ENCODE peak calls at places on chromosomes 5 and 9, in six cellular contexts. B is psoas muscle; S is cardiac muscle cell; X is CD8-positive, alpha-beta memory T cell; K is fibroblast of mammary gland; A is transverse colon. W is an unnamed sample.

GRCh38 chr9:137619240-137620090 is 660 bp downstream of the EHMT1 start:
- DNase-seq in A (peak; percentile 46), S (peak; percentile 52), B (peak; percentile 44), X (peak; percentile 18), K (peak; percentile 49), W (peak; percentile 50)

GRCh38 chr5:158028349-158028748 is 169.4 kb upstream of the CLINT1 start:
- DNase-seq in K (no peak), S (no peak), A (peak; percentile 37), X (no peak), B (no peak), W (no peak)

GRCh38 chr9:99109522-99109921 is 4.6 kb downstream of the TGFBR1 start:
- DNase-seq in S (no peak), X (no peak), K (peak; percentile 85), A (no peak), B (no peak), W (peak; percentile 35)

GRCh38 chr9:125430161-125430485 is 168.5 kb downstream of the GAPVD1 start:
- DNase-seq in K (no peak), S (no peak), A (no peak), B (no peak), X (no peak), W (no peak)

GRCh38 chr9:70962761-70963445 is 158.5 kb downstream of the TRPM3 start:
- DNase-seq in A (no peak), S (no peak), K (peak; percentile 19), X (no peak), B (no peak), W (peak; percentile 17)

GRCh38 chr5:169160405-169160901 is 140.5 kb downstream of the SLIT3 start:
- DNase-seq in S (no peak), A (no peak), B (no peak), K (peak; percentile 60), X (no peak), W (peak; percentile 10)

GRCh38 chr5:40988761-40989510 is 79.6 kb downstream of the C7 start:
- DNase-seq in X (no peak), B (no peak), S (no peak), K (no peak), A (no peak), W (peak; percentile 84)

GRCh38 chr5:119191944-119192343 is 121.1 kb downstream of the DMXL1 start:
- DNase-seq in K (no peak), X (no peak), S (no peak), B (no peak), A (no peak), W (no peak)

GRCh38 chr9:78938821-78939220 is 632.9 kb upstream of the TLE4 start:
- DNase-seq in X (no peak), S (no peak), K (no peak), B (no peak), A (no peak), W (no peak)

GRCh38 chr9:17134843-17135577 is at the start of gene CNTLN:
- DNase-seq in X (peak; percentile 1), K (peak; percentile 90), S (peak; percentile 90), B (peak; percentile 95), A (peak; percentile 93), W (peak; percentile 79)

GRCh38 chr5:63963926-63964325 is 1.7 kb upstream of the HTR1A start:
- DNase-seq in B (no peak), A (no peak), X (no peak), K (no peak), S (no peak), W (no peak)

GRCh38 chr5:74767579-74767913 is 497 bp downstream of the NSA2 start:
- DNase-seq in B (no peak), S (peak; percentile 53), A (peak; percentile 25), X (no peak), K (peak; percentile 65), W (peak; percentile 57)

GRCh38 chr9:80811662-80812061 is 877.7 kb downstream of the TLE1 start:
- DNase-seq in X (no peak), K (no peak), B (no peak), S (peak; percentile 12), A (no peak), W (no peak)

GRCh38 chr5:168109441-168109840 is 182.0 kb upstream of the WWC1 start:
- DNase-seq in K (peak; percentile 49), S (no peak), B (no peak), A (no peak), X (no peak), W (no peak)

GRCh38 chr9:108272350-108272899 is 583.4 kb downstream of the ACTL7B start:
- DNase-seq in B (peak; percentile 41), A (peak; percentile 66), X (no peak), K (peak; percentile 69), S (peak; percentile 49), W (peak; percentile 60)

GRCh38 chr9:136668983-136669790 is 6.5 kb downstream of the EGFL7 start:
- DNase-seq in A (no peak), S (no peak), K (no peak), X (no peak), B (no peak), W (peak; percentile 37)

GRCh38 chr5:17763301-17763700 is 129.0 kb downstream of the TAF11L14 start:
- DNase-seq in X (no peak), B (no peak), K (peak; percentile 10), S (no peak), A (no peak), W (peak; percentile 57)

GRCh38 chr5:168317521-168318147 is 26.2 kb downstream of the WWC1 start:
- DNase-seq in B (no peak), A (no peak), K (peak; percentile 99), X (no peak), S (peak; percentile 58), W (peak; percentile 78)

GRCh38 chr5:10030219-10030831 is 219.4 kb downstream of the ATPSCKMT start:
- DNase-seq in X (no peak), B (no peak), A (peak; percentile 18), S (peak; percentile 39), K (peak; percentile 18), W (peak; percentile 78)

GRCh38 chr5:170907758-170908157 is 45.9 kb downstream of the RANBP17 start:
- DNase-seq in K (peak; percentile 85), S (no peak), X (no peak), B (no peak), A (no peak), W (peak; percentile 87)

GRCh38 chr5:78603636-78604175 is 44.9 kb downstream of the LHFPL2 start:
- DNase-seq in A (no peak), B (no peak), K (peak; percentile 67), X (no peak), S (no peak), W (no peak)

GRCh38 chr9:78677326-78677725 is 380.4 kb downstream of the PSAT1 start:
- DNase-seq in A (no peak), X (no peak), B (no peak), K (no peak), S (no peak), W (no peak)

GRCh38 chr9:34508463-34508862 is 14.3 kb downstream of the ENHO start:
- DNase-seq in S (no peak), X (no peak), K (no peak), A (no peak), B (no peak), W (no peak)

GRCh38 chr5:30749971-30750370 is 443.5 kb upstream of the CDH6 start:
- DNase-seq in K (no peak), A (no peak), X (no peak), B (no peak), S (no peak), W (peak; percentile 20)

GRCh38 chr9:684055-684949 is 157.2 kb upstream of the DMRT1 start:
- DNase-seq in A (no peak), B (no peak), X (no peak), S (peak; percentile 36), K (peak; percentile 74), W (peak; percentile 86)

GRCh38 chr9:97564291-97565175 is 63.1 kb downstream of the TMOD1 start:
- DNase-seq in S (no peak), B (peak; percentile 43), A (peak; percentile 21), X (no peak), K (peak; percentile 71), W (peak; percentile 11)

DNA sequence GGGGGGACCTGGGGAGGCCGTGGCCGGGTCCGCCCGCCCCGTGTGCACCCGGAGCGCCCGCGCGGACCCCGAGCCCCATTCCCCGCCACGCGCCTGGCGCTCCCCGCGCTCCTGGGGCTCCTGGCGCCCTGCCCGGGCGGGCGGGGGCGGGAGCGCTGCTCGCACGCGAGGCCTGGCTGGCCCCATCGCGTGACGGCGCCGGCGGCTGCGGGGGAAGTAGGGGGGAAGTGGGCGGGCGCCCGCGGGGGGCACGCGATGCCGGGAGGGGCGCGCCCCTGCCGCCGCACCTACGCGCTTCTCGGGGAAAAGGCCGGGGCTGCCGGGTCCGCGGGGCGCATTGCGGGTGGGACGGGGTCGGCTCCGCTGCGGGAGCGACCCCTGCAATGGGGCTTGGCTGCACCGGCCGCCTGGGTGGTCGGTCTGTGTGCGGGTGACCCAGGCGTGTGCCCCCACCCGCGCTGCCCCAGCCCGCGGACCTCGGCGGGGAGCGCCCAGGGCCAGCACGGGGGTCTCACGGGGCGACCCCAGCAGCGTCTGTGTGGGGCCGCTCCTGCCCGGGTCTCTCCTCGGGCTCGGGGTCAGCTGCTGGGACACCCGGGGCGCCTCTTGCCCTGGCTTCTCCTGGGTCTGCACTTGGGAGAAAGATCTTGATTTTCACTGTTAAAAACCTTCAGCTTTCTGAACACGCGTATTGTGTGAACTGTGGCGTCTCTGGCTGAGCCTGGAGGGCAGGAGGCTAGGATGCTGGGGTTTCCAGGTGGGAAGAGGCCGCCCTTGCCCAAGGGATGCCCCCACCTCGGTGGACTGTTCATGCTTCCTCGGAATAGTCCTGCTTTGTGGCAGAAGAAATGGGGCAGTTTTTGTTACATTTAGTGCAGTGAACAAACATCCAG is 52.4 kb downstream of the AHRR start:
- DNase-seq in X (peak; percentile 18), B (peak; percentile 44), S (peak; percentile 66), A (peak; percentile 34), K (peak; percentile 55), W (peak; percentile 22)
- H3K4me3 ChIP-seq in X (no peak overlapping the region), B (peak overlapping the region; percentile 41), S (peak overlapping the region; percentile 26), A (peak overlapping the region; percentile 39), K (peak overlapping the region; percentile 15), W (no peak overlapping the region)

GRCh38 chr9:2621678-2622360 is at the start of gene VLDLR:
- DNase-seq in X (peak; percentile 7), B (no peak), S (no peak), K (no peak), A (peak; percentile 53), W (peak; percentile 60)
- H3K4me3 ChIP-seq in X (no peak within 1 kb of the TSS), B (peak within 1 kb of the TSS; percentile 90), S (peak within 1 kb of the TSS; percentile 59), K (peak within 1 kb of the TSS; percentile 49), A (peak within 1 kb of the TSS; percentile 68), W (peak within 1 kb of the TSS; percentile 65)

GRCh38 chr9:87467187-87467586 is 30.5 kb upstream of the DAPK1 start:
- DNase-seq in X (no peak), A (no peak), S (no peak), B (no peak), K (no peak), W (no peak)
- H3K4me3 ChIP-seq in X (no peak overlapping the region), A (no peak overlapping the region), S (no peak overlapping the region), B (no peak overlapping the region), K (no peak overlapping the region), W (no peak overlapping the region)

DNA sequence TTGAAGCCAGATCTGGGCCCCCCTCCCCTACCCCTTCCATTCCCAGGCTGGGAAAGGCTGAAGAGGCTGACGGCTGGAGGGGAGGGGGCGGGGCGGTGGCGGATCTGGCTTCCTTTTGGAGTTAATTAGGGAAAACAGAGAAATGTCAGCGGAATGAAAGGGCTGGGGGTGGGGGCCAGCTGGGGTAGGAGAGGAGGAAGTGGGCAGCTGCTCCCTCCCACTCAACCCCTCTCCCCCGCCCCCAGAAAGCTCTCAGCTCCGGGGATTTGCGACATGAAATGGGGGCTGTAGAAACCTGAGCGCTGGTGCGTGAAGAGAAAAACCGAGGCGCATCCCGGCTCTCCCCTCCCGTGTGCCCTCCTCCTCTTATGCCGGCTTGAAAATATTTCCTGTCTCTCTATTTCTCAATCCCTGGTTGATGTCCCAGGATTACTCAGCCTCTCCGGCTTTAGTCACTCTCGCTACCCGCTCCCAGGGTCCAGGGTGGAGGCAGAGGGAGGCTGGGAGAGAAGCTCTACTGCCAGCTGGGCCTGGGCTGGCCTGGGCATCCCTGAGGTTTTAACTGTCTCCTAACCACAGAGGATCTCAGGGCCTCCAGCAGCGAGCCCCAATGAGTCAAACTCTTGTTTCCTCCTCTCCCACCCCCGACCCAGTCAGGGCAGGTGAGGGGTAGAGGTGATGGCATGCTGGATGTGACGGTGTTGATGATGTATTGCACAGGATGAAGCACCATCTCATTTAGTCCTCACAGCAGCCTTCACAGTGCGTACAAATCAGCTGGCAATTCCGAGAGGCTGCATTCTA is 20.1 kb downstream of the PCDHGC5 start:
- DNase-seq in B (peak; percentile 83), X (no peak), S (peak; percentile 36), K (peak; percentile 97), A (peak; percentile 41), W (peak; percentile 95)
- H3K4me3 ChIP-seq in B (peak overlapping the region; percentile 40), X (no peak overlapping the region), S (peak overlapping the region; percentile 8), K (peak overlapping the region; percentile 40), A (peak overlapping the region; percentile 6), W (peak overlapping the region; percentile 27)

W was measured in epithelial cell of esophagus.